ENCODE peak calls at places on chromosomes 4 and X, in five cellular contexts. S, Q, D, M and J are unnamed samples.

GRCh38 chr4:21113496-21114213 is 413.4 kb downstream of the PACRGL start:
- DNase-seq in S (no peak), Q (no peak), M (no peak), D (no peak), J (no peak)

GRCh38 chrX:12965390-12965940 is 9.4 kb upstream of the TMSB4X start:
- DNase-seq in D (no peak), M (no peak), S (no peak), Q (no peak), J (no peak)

GRCh38 chr4:8836664-8837171 is 34.9 kb downstream of the HMX1 start:
- DNase-seq in Q (no peak), D (no peak), M (no peak), S (no peak), J (no peak)

GRCh38 chr4:75599647-75600046 is 30.7 kb downstream of the CDKL2 start:
- DNase-seq in D (no peak), Q (no peak), S (no peak), M (no peak), J (no peak)

GRCh38 chr4:39259571-39260330 is 77.4 kb downstream of the WDR19 start:
- DNase-seq in S (no peak), M (no peak), D (no peak), Q (no peak), J (no peak)

GRCh38 chr4:75708218-75708691 is 16.1 kb upstream of the USO1 start:
- DNase-seq in M (no peak), S (peak), D (peak), Q (peak), J (no peak)

GRCh38 chrX:123962006-123962485 is 540 bp downstream of the STAG2 start:
- DNase-seq in S (no peak), M (no peak), Q (no peak), D (no peak), J (peak)

GRCh38 chr4:48112017-48112667 is 21.9 kb downstream of the TXK start:
- DNase-seq in D (no peak), M (no peak), S (peak), Q (no peak), J (peak)

GRCh38 chr4:38128478-38129451 is 168.6 kb downstream of the PTTG2 start:
- DNase-seq in Q (peak), D (no peak), M (no peak), S (peak), J (peak)

GRCh38 chr4:90238141-90238540 is 110.9 kb downstream of the CCSER1 start:
- DNase-seq in S (no peak), Q (no peak), M (no peak), D (no peak), J (no peak)

GRCh38 chr4:15575951-15576350 is 79.2 kb downstream of the FBXL5 start:
- DNase-seq in D (no peak), M (no peak), S (no peak), Q (no peak), J (no peak)

GRCh38 chrX:107691024-107691448 is 62.7 kb downstream of the PRPS1 start:
- DNase-seq in D (no peak), Q (no peak), S (no peak), M (peak), J (no peak)

GRCh38 chrX:9466115-9466495 is 1.2 kb downstream of the TBL1X start:
- DNase-seq in Q (no peak), M (peak), S (no peak), D (no peak), J (peak)

GRCh38 chr4:186651181-186651603 is 72.5 kb downstream of the FAT1 start:
- DNase-seq in M (no peak), S (no peak), D (no peak), Q (no peak), J (no peak)